ENCODE peak calls at places on chromosome 1, in eight cellular contexts. V is psoas muscle; Q is H54; Z is M059J; G is transverse colon; U is stimulated activated CD4-positive, alpha-beta T cell treated with anti-CD3 and anti-CD28 coated beads, Interleukin-4, amount 100 ng/mL, for 48 hours; N is sigmoid colon; H is foreskin fibroblast. M is an unnamed sample.
A peak's percentile ranks its signal among the peaks of the same experiment; 100 is the strongest.

GRCh38 chr1:21567241-21568005 is 58.2 kb downstream of the ALPL start:
- DNase-seq in Q (no peak), G (no peak), H (no peak), N (no peak), V (no peak), U (no peak), Z (peak; percentile 62), M (no peak)

GRCh38 chr1:65011983-65012382 is 45.6 kb upstream of the JAK1 start:
- DNase-seq in Q (no peak), Z (no peak), H (no peak), G (no peak), U (no peak), N (no peak), V (no peak), M (no peak)

GRCh38 chr1:204081156-204081790 is 8.4 kb downstream of the SOX13 start:
- DNase-seq in Q (no peak), U (no peak), N (peak; percentile 64), V (no peak), G (no peak), Z (no peak), H (no peak), M (no peak)

GRCh38 chr1:209659909-209660308 is 7.7 kb upstream of the LAMB3 start:
- DNase-seq in Z (peak; percentile 83), V (no peak), G (no peak), H (no peak), Q (no peak), U (no peak), N (no peak), M (no peak)

GRCh38 chr1:173093721-173094450 is 43.1 kb upstream of the TNFSF18 start:
- DNase-seq in Z (peak; percentile 37), N (no peak), Q (no peak), H (peak; percentile 35), G (no peak), V (no peak), U (no peak), M (no peak)

GRCh38 chr1:35894183-35894582 is 11.2 kb downstream of the AGO1 start:
- DNase-seq in G (no peak), V (peak; percentile 28), N (no peak), H (no peak), Q (no peak), Z (peak; percentile 75), U (no peak), M (no peak)

GRCh38 chr1:113872219-113872934 is 865 bp upstream of the PTPN22 start:
- DNase-seq in U (no peak), H (no peak), V (no peak), N (no peak), Q (no peak), Z (peak; percentile 10), G (no peak), M (peak; percentile 6)

GRCh38 chr1:93575586-93576271 is 105.9 kb downstream of the BCAR3 start:
- DNase-seq in G (no peak), Z (no peak), H (no peak), Q (no peak), U (no peak), V (no peak), N (no peak), M (no peak)

GRCh38 chr1:230327892-230328284 is 98.2 kb downstream of the PGBD5 start:
- DNase-seq in Q (peak; percentile 57), G (no peak), Z (peak; percentile 73), U (peak; percentile 32), H (no peak), V (no peak), N (no peak), M (no peak)

GRCh38 chr1:34974626-34975025 is 10.5 kb downstream of the TMEM35B start:
- DNase-seq in N (no peak), G (no peak), H (no peak), V (no peak), Z (no peak), U (no peak), Q (no peak), M (no peak)

GRCh38 chr1:83959824-83960441 is 39.0 kb downstream of the TTLL7 start:
- DNase-seq in G (no peak), U (no peak), Z (peak; percentile 7), Q (no peak), N (no peak), H (peak; percentile 40), V (no peak), M (no peak)

GRCh38 chr1:2360588-2361364 is 30.6 kb downstream of the MORN1 start:
- DNase-seq in N (peak; percentile 45), U (no peak), G (no peak), Z (peak; percentile 42), H (no peak), V (no peak), Q (no peak), M (no peak)

GRCh38 chr1:145985129-145985501 is 11.3 kb downstream of the TXNIP start:
- DNase-seq in G (no peak), Z (no peak), V (peak; percentile 47), N (peak; percentile 72), Q (no peak), H (no peak), U (no peak), M (no peak)

GRCh38 chr1:225539575-225539974 is 111.7 kb upstream of the LBR start:
- DNase-seq in G (no peak), Z (no peak), N (no peak), Q (no peak), U (no peak), H (no peak), V (no peak), M (no peak)

GRCh38 chr1:168687796-168688195 is 41.2 kb downstream of the DPT start:
- DNase-seq in Q (no peak), Z (no peak), V (no peak), U (no peak), H (no peak), G (no peak), N (no peak), M (peak; percentile 37)